ENCODE peak calls at places on chromosome 1, in nine cellular contexts. S, H, A, I, M, B, K, V and Y are unnamed samples.

GRCh38 chr1:160675641-160676410 is 29.0 kb upstream of the SLAMF1 start:
- DNase-seq in S (peak), H (peak), A (peak), I (peak), M (peak), B (peak), K (peak), V (peak), Y (peak)

GRCh38 chr1:22318279-22318983 is 133.2 kb upstream of the ZBTB40 start:
- DNase-seq in S (no peak), H (no peak), A (no peak), I (no peak), M (no peak), B (no peak), K (peak), V (no peak), Y (no peak)

GRCh38 chr1:246815693-246816270 is 91.6 kb downstream of the SCCPDH start:
- DNase-seq in S (no peak), H (no peak), A (no peak), I (no peak), M (no peak), B (no peak), K (no peak), V (no peak), Y (no peak)

GRCh38 chr1:211737115-211738035 is 62.0 kb upstream of the NEK2 start:
- DNase-seq in S (no peak), H (no peak), A (no peak), I (no peak), M (no peak), B (peak), K (no peak), V (no peak), Y (no peak)

GRCh38 chr1:111602974-111603373 is 16.6 kb upstream of the RAP1A start:
- DNase-seq in S (no peak), H (no peak), A (peak), I (no peak), M (no peak), B (no peak), K (no peak), V (no peak), Y (no peak)

GRCh38 chr1:228306275-228307217 is 98.7 kb downstream of the OBSCN start:
- DNase-seq in S (no peak), H (no peak), A (no peak), I (peak), M (no peak), B (no peak), K (no peak), V (no peak), Y (no peak)

GRCh38 chr1:241356519-241357365 is at the start of gene RGS7:
- DNase-seq in S (peak), H (peak), A (no peak), I (peak), M (peak), B (peak), K (no peak), V (no peak), Y (peak)

GRCh38 chr1:102879439-102879993 is 228.8 kb downstream of the COL11A1 start:
- DNase-seq in S (no peak), H (peak), A (no peak), I (no peak), M (peak), B (no peak), K (no peak), V (peak), Y (peak)

GRCh38 chr1:211811126-211811525 is 19.4 kb downstream of the LPGAT1 start:
- DNase-seq in S (no peak), H (no peak), A (no peak), I (no peak), M (no peak), B (no peak), K (no peak), V (no peak), Y (no peak)

GRCh38 chr1:202143011-202143767 is 1.3 kb downstream of the ARL8A start:
- DNase-seq in S (peak), H (peak), A (no peak), I (no peak), M (peak), B (no peak), K (no peak), V (no peak), Y (no peak)

GRCh38 chr1:3320246-3321152 is 134.0 kb upstream of the ARHGEF16 start:
- DNase-seq in S (peak), H (no peak), A (no peak), I (no peak), M (no peak), B (no peak), K (no peak), V (no peak), Y (no peak)

GRCh38 chr1:109838838-109839240 is 71.8 kb upstream of the CSF1 start:
- DNase-seq in S (no peak), H (peak), A (no peak), I (no peak), M (peak), B (no peak), K (no peak), V (no peak), Y (no peak)

GRCh38 chr1:229253170-229253974 is 17.5 kb upstream of the RAB4A start:
- DNase-seq in S (no peak), H (peak), A (no peak), I (no peak), M (peak), B (no peak), K (no peak), V (no peak), Y (no peak)

GRCh38 chr1:112144738-112145426 is 155.4 kb upstream of the KCND3 start:
- DNase-seq in S (no peak), H (no peak), A (no peak), I (no peak), M (no peak), B (no peak), K (no peak), V (no peak), Y (no peak)

GRCh38 chr1:192713921-192714320 is 78.0 kb downstream of the RGS13 start:
- DNase-seq in S (no peak), H (no peak), A (no peak), I (no peak), M (no peak), B (no peak), K (no peak), V (no peak), Y (no peak)

GRCh38 chr1:185681034-185681633 is 53.1 kb upstream of the HMCN1 start:
- DNase-seq in S (no peak), H (peak), A (peak), I (no peak), M (peak), B (no peak), K (no peak), V (peak), Y (peak)

GRCh38 chr1:211639500-211640361 is 35.7 kb downstream of the NEK2 start:
- DNase-seq in S (no peak), H (peak), A (no peak), I (no peak), M (peak), B (no peak), K (no peak), V (peak), Y (peak)

GRCh38 chr1:204294371-204294770 is 65.4 kb downstream of the PLEKHA6 start:
- DNase-seq in S (no peak), H (peak), A (no peak), I (no peak), M (peak), B (no peak), K (no peak), V (peak), Y (peak)

GRCh38 chr1:207140536-207140935 is 36.5 kb downstream of the C4BPA start:
- DNase-seq in S (no peak), H (no peak), A (no peak), I (no peak), M (peak), B (no peak), K (no peak), V (no peak), Y (no peak)

GRCh38 chr1:178418284-178418955 is 78.3 kb downstream of the CLEC20A start:
- DNase-seq in S (no peak), H (no peak), A (no peak), I (no peak), M (no peak), B (no peak), K (no peak), V (no peak), Y (no peak)

GRCh38 chr1:210687582-210688279 is 359.0 kb downstream of the HHAT start:
- DNase-seq in S (no peak), H (no peak), A (no peak), I (no peak), M (no peak), B (peak), K (no peak), V (peak), Y (no peak)

GRCh38 chr1:43882763-43883162 is 50.8 kb upstream of the ARTN start:
- DNase-seq in S (no peak), H (no peak), A (no peak), I (no peak), M (no peak), B (no peak), K (no peak), V (no peak), Y (no peak)

GRCh38 chr1:17183388-17184160 is 21.4 kb upstream of the PADI1 start:
- DNase-seq in S (no peak), H (no peak), A (no peak), I (no peak), M (no peak), B (no peak), K (no peak), V (no peak), Y (no peak)

GRCh38 chr1:229155472-229155871 is 115.4 kb upstream of the RAB4A start:
- DNase-seq in S (no peak), H (no peak), A (no peak), I (no peak), M (no peak), B (no peak), K (no peak), V (no peak), Y (no peak)

GRCh38 chr1:41892211-41892840 is 26.4 kb downstream of the HIVEP3 start:
- DNase-seq in S (no peak), H (no peak), A (no peak), I (peak), M (no peak), B (no peak), K (no peak), V (no peak), Y (no peak)

GRCh38 chr1:9235560-9235959 is 986 bp downstream of the H6PD start:
- DNase-seq in S (peak), H (no peak), A (no peak), I (no peak), M (no peak), B (no peak), K (no peak), V (no peak), Y (no peak)

GRCh38 chr1:226223157-226223785 is at the start of gene MIXL1:
- DNase-seq in S (no peak), H (peak), A (no peak), I (no peak), M (no peak), B (no peak), K (no peak), V (no peak), Y (no peak)

GRCh38 chr1:115829023-115829674 is 11.8 kb downstream of the NHLH2 start:
- DNase-seq in S (peak), H (peak), A (no peak), I (no peak), M (peak), B (peak), K (no peak), V (peak), Y (peak)

GRCh38 chr1:91609571-91609970 is 108.9 kb downstream of the CDC7 start:
- DNase-seq in S (no peak), H (peak), A (no peak), I (no peak), M (peak), B (no peak), K (no peak), V (peak), Y (no peak)

GRCh38 chr1:203593723-203594122 is 32.9 kb upstream of the ATP2B4 start:
- DNase-seq in S (peak), H (no peak), A (peak), I (peak), M (peak), B (no peak), K (peak), V (no peak), Y (no peak)

GRCh38 chr1:182608850-182609610 is 4.8 kb upstream of the RGS16 start:
- DNase-seq in S (no peak), H (peak), A (no peak), I (no peak), M (no peak), B (no peak), K (no peak), V (no peak), Y (no peak)

GRCh38 chr1:183476081-183476480 is 3.8 kb downstream of the SMG7 start:
- DNase-seq in S (no peak), H (no peak), A (no peak), I (no peak), M (no peak), B (no peak), K (no peak), V (no peak), Y (no peak)